ENCODE peak calls at places on chromosomes 16 and 17, in six cellular contexts. One of them, this sample, is unnamed.

GRCh38 chr16:81765111-81765919 is 13.8 kb upstream of the PLCG2 start:
- DNase-seq in GM12878: no peak
- DNase-seq in SK-N-SH: no peak
- DNase-seq in HepG2: no peak
- DNase-seq in K562: no peak
- DNase-seq in H1: no peak
- DNase-seq in this sample: no peak

GRCh38 chr17:38742431-38743308 is 5.5 kb downstream of the PCGF2 start:
- DNase-seq in GM12878: no peak
- DNase-seq in SK-N-SH: peak
- DNase-seq in HepG2: peak
- DNase-seq in K562: no peak
- DNase-seq in H1: no peak
- DNase-seq in this sample: no peak

GRCh38 chr16:75761111-75761510 is 34.8 kb upstream of the CPHXL start:
- DNase-seq in GM12878: no peak
- DNase-seq in SK-N-SH: no peak
- DNase-seq in HepG2: no peak
- DNase-seq in K562: no peak
- DNase-seq in H1: no peak
- DNase-seq in this sample: no peak

GRCh38 chr16:24853830-24854229 is 8.1 kb downstream of the SLC5A11 start:
- DNase-seq in GM12878: no peak
- DNase-seq in SK-N-SH: peak
- DNase-seq in HepG2: no peak
- DNase-seq in K562: no peak
- DNase-seq in H1: no peak
- DNase-seq in this sample: no peak

GRCh38 chr16:65005696-65006095 is 116.2 kb downstream of the CDH11 start:
- DNase-seq in GM12878: no peak
- DNase-seq in SK-N-SH: no peak
- DNase-seq in HepG2: no peak
- DNase-seq in K562: no peak
- DNase-seq in H1: no peak
- DNase-seq in this sample: no peak

GRCh38 chr16:53282975-53283946 is 151.0 kb upstream of the RBL2 start:
- DNase-seq in GM12878: peak
- DNase-seq in SK-N-SH: peak
- DNase-seq in HepG2: peak
- DNase-seq in K562: no peak
- DNase-seq in H1: no peak
- DNase-seq in this sample: no peak

GRCh38 chr16:88920618-88921602 is 54.5 kb upstream of the PABPN1L start:
- DNase-seq in GM12878: no peak
- DNase-seq in SK-N-SH: peak
- DNase-seq in HepG2: no peak
- DNase-seq in K562: peak
- DNase-seq in H1: no peak
- DNase-seq in this sample: peak

GRCh38 chr17:79707441-79707850 is 23.3 kb upstream of the ENPP7 start:
- DNase-seq in GM12878: no peak
- DNase-seq in SK-N-SH: peak
- DNase-seq in HepG2: no peak
- DNase-seq in K562: no peak
- DNase-seq in H1: no peak
- DNase-seq in this sample: no peak

GRCh38 chr17:3755335-3756030 is 31.8 kb downstream of the HASPIN start:
- DNase-seq in GM12878: no peak
- DNase-seq in SK-N-SH: no peak
- DNase-seq in HepG2: no peak
- DNase-seq in K562: no peak
- DNase-seq in H1: no peak
- DNase-seq in this sample: no peak

GRCh38 chr17:79944251-79944812 is 91.3 kb downstream of the TBC1D16 start:
- DNase-seq in GM12878: no peak
- DNase-seq in SK-N-SH: peak
- DNase-seq in HepG2: no peak
- DNase-seq in K562: no peak
- DNase-seq in H1: no peak
- DNase-seq in this sample: no peak

GRCh38 chr16:48384305-48384981 is 770 bp downstream of the SIAH1 start:
- DNase-seq in GM12878: no peak
- DNase-seq in SK-N-SH: peak
- DNase-seq in HepG2: peak
- DNase-seq in K562: peak
- DNase-seq in H1: no peak
- DNase-seq in this sample: no peak

GRCh38 chr17:41624208-41625101 is at the start of gene KRT17:
- DNase-seq in GM12878: no peak
- DNase-seq in SK-N-SH: no peak
- DNase-seq in HepG2: no peak
- DNase-seq in K562: peak
- DNase-seq in H1: no peak
- DNase-seq in this sample: peak

GRCh38 chr17:41784207-41784744 is 2.2 kb downstream of the JUP start:
- DNase-seq in GM12878: no peak
- DNase-seq in SK-N-SH: peak
- DNase-seq in HepG2: no peak
- DNase-seq in K562: peak
- DNase-seq in H1: no peak
- DNase-seq in this sample: peak

GRCh38 chr17:81832608-81833159 is 407 bp downstream of the MCRIP1 start:
- DNase-seq in GM12878: no peak
- DNase-seq in SK-N-SH: peak
- DNase-seq in HepG2: no peak
- DNase-seq in K562: peak
- DNase-seq in H1: no peak
- DNase-seq in this sample: no peak

GRCh38 chr17:31385428-31386285 is 5.8 kb upstream of the RAB11FIP4 start:
- DNase-seq in GM12878: no peak
- DNase-seq in SK-N-SH: no peak
- DNase-seq in HepG2: no peak
- DNase-seq in K562: no peak
- DNase-seq in H1: no peak
- DNase-seq in this sample: no peak

GRCh38 chr17:57708401-57708800 is 36.7 kb downstream of the CCDC182 start:
- DNase-seq in GM12878: no peak
- DNase-seq in SK-N-SH: no peak
- DNase-seq in HepG2: no peak
- DNase-seq in K562: no peak
- DNase-seq in H1: no peak
- DNase-seq in this sample: no peak

GRCh38 chr17:28369684-28370034 is 448 bp downstream of the VTN start:
- DNase-seq in GM12878: no peak
- DNase-seq in SK-N-SH: no peak
- DNase-seq in HepG2: peak
- DNase-seq in K562: no peak
- DNase-seq in H1: no peak
- DNase-seq in this sample: no peak

GRCh38 chr17:41377546-41377945 is 4.6 kb downstream of the KRT34 start:
- DNase-seq in GM12878: no peak
- DNase-seq in SK-N-SH: no peak
- DNase-seq in HepG2: no peak
- DNase-seq in K562: no peak
- DNase-seq in H1: no peak
- DNase-seq in this sample: no peak

GRCh38 chr16:66693088-66693487 is 3.5 kb downstream of the CMTM4 start:
- DNase-seq in GM12878: no peak
- DNase-seq in SK-N-SH: no peak
- DNase-seq in HepG2: no peak
- DNase-seq in K562: no peak
- DNase-seq in H1: no peak
- DNase-seq in this sample: peak

GRCh38 chr16:11050954-11051353 is 106.6 kb downstream of the CLEC16A start:
- DNase-seq in GM12878: no peak
- DNase-seq in SK-N-SH: no peak
- DNase-seq in HepG2: no peak
- DNase-seq in K562: no peak
- DNase-seq in H1: no peak
- DNase-seq in this sample: no peak

GRCh38 chr17:40490289-40490853 is 11.1 kb downstream of the TNS4 start:
- DNase-seq in GM12878: no peak
- DNase-seq in SK-N-SH: peak
- DNase-seq in HepG2: no peak
- DNase-seq in K562: no peak
- DNase-seq in H1: no peak
- DNase-seq in this sample: peak

DNA sequence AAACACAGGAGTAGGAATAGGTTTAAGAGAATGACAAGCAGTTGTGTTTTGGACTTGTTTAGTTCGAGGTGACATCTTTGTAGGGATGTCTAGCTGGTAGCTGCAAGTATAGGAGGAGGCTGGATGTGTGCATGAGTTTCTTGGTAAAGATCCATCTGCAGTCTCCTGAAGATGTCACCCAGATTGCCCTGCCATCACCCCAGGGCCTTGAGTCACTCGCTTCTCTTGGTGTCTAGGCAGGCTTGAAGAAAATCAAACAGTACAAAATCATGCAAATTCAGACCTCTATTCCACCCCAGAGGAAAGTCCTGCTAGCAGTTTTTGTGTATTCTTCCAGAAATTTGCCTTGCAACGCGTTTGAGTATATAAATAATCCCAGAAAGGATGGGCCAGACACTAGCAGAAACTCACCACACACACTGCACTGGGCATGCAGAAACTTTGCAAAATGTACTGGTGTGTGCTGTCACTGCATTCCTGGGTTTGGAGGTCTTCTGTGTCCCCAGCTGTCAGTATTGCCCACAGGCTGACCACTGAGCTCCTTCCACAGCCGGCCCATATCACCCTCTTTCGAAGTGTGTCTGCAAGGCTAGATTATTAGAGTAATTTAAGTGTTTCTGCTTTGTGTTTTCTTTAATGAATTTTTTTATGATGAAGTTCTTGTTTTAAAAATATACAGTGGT is 51.5 kb downstream of the TENT4B start:
- DNase-seq in GM12878: no peak
- DNase-seq in SK-N-SH: no peak
- DNase-seq in HepG2: no peak
- DNase-seq in K562: no peak
- DNase-seq in H1: no peak
- DNase-seq in this sample: no peak
- H3K27ac ChIP-seq in GM12878: no peak
- H3K27ac ChIP-seq in SK-N-SH: peak
- H3K27ac ChIP-seq in HepG2: peak
- H3K27ac ChIP-seq in K562: no peak
- H3K27ac ChIP-seq in H1: no peak
- H3K27ac ChIP-seq in this sample: no peak

DNA sequence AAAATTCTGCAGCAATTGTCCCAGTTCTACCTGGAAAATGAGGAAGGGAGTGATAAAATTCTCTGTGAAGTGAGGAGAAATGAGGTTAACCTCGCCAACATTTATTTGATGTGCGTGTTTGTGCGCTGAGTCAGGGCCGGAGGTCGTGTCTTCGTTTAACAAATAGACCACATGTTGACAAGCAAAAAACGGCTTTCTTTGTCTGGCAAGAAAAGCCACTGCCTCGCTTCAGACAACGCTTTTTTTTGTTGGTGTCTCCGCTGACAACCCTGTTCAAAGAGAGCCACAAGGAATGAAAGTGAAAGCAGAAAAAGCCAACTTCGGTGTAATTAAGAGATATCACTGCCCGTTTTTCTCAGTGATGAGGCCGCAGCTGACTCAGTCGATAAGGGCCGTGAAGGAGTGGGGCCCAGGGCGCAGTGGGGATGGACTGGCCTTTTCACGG is 510.6 kb downstream of the CDH13 start:
- DNase-seq in GM12878: no peak
- DNase-seq in SK-N-SH: no peak
- DNase-seq in HepG2: peak
- DNase-seq in K562: no peak
- DNase-seq in H1: no peak
- DNase-seq in this sample: no peak
- TF ChIP-seq GABPA in GM12878: no peak
- TF ChIP-seq GABPA in SK-N-SH: no peak
- TF ChIP-seq GABPA in HepG2: no peak
- TF ChIP-seq GABPA in K562: no peak
- TF ChIP-seq GABPA in H1: no peak
- TF ChIP-seq GABPA in this sample: no peak

DNA sequence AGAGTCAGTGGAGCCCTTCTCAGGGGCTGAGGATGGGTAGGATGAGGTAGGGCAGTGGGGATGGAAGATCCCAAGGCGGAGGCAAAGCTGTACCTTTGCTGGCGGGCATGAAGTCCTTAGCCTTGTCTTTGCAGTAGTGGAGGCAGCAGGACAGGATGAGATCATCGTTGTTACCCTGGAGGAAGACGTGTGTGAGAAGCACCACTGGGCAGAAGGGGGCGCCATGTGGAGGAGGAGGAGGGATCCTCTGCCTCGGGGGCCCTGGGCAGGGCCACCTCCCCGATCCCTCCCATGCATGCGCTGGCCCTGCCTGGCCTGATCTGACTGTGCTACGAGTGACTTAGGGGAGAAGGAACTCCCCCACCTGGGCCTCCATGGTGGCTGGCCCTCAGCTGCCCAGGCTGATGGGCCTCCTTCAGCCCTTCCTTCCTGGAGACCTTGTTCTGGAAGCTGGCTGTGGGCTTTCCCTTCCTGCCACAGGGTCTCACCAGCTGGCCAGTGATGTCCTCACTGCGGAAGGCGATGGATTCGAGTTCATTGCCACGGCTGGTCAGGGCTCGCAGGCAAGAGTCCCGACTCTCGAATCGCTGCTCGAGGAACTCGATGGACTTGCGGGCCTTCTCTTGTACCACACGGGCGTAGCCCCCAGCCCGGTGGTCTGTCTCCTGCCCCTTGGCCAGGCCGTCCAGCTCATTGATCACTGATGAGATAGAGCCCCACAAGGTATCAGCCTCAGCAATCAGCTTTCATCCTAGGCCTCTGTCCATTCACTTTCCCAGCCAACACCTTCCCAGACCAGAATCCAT is 10.3 kb downstream of the HIC1 start:
- DNase-seq in GM12878: no peak
- DNase-seq in SK-N-SH: peak
- DNase-seq in HepG2: no peak
- DNase-seq in K562: peak
- DNase-seq in H1: no peak
- DNase-seq in this sample: no peak
- H3K27ac ChIP-seq in GM12878: peak
- H3K27ac ChIP-seq in SK-N-SH: no peak
- H3K27ac ChIP-seq in HepG2: no peak
- H3K27ac ChIP-seq in K562: no peak
- H3K27ac ChIP-seq in H1: no peak
- H3K27ac ChIP-seq in this sample: no peak

GRCh38 chr17:67526700-67527099 is 149.6 kb downstream of the PITPNC1 start:
- DNase-seq in GM12878: no peak
- DNase-seq in SK-N-SH: no peak
- DNase-seq in HepG2: no peak
- DNase-seq in K562: no peak
- DNase-seq in H1: no peak
- DNase-seq in this sample: no peak

GRCh38 chr17:67528751-67529436 is 151.8 kb downstream of the PITPNC1 start:
- DNase-seq in GM12878: no peak
- DNase-seq in SK-N-SH: peak
- DNase-seq in HepG2: peak
- DNase-seq in K562: no peak
- DNase-seq in H1: no peak
- DNase-seq in this sample: no peak

GRCh38 chr17:67532326-67532871 is 155.3 kb downstream of the PITPNC1 start:
- DNase-seq in GM12878: no peak
- DNase-seq in SK-N-SH: no peak
- DNase-seq in HepG2: no peak
- DNase-seq in K562: no peak
- DNase-seq in H1: no peak
- DNase-seq in this sample: no peak

GRCh38 chr17:67534941-67535340 is 157.9 kb downstream of the PITPNC1 start:
- DNase-seq in GM12878: no peak
- DNase-seq in SK-N-SH: no peak
- DNase-seq in HepG2: no peak
- DNase-seq in K562: no peak
- DNase-seq in H1: no peak
- DNase-seq in this sample: no peak

GRCh38 chr17:67531291-67531690 is 154.2 kb downstream of the PITPNC1 start:
- DNase-seq in GM12878: no peak
- DNase-seq in SK-N-SH: peak
- DNase-seq in HepG2: no peak
- DNase-seq in K562: no peak
- DNase-seq in H1: no peak
- DNase-seq in this sample: no peak
- TF ChIP-seq GABPA in GM12878: no peak
- TF ChIP-seq GABPA in SK-N-SH: no peak
- TF ChIP-seq GABPA in HepG2: no peak
- TF ChIP-seq GABPA in K562: no peak
- TF ChIP-seq GABPA in H1: no peak
- TF ChIP-seq GABPA in this sample: no peak